ENCODE peak calls at places on chromosomes 13 and 19, in five cellular contexts. One of them, this sample, is unnamed.

GRCh38 chr13:111389621-111390521 is 69.4 kb downstream of the TEX29 start:
- DNase-seq in stomach: peak; percentile 21
- DNase-seq in IMR-90: no peak
- DNase-seq in lower leg skin: peak; percentile 72
- DNase-seq in psoas muscle: no peak
- DNase-seq in this sample: no peak

GRCh38 chr13:109835321-109835720 is 48.9 kb upstream of the IRS2 start:
- DNase-seq in stomach: no peak
- DNase-seq in IMR-90: peak; percentile 38
- DNase-seq in lower leg skin: no peak
- DNase-seq in psoas muscle: no peak
- DNase-seq in this sample: peak; percentile 12

GRCh38 chr19:43739836-43740235 is 14.9 kb downstream of the SMG9 start:
- DNase-seq in stomach: peak; percentile 67
- DNase-seq in IMR-90: no peak
- DNase-seq in lower leg skin: no peak
- DNase-seq in psoas muscle: no peak
- DNase-seq in this sample: no peak

GRCh38 chr13:104900186-104900817 is 1635.2 kb downstream of the EFNB2 start:
- DNase-seq in stomach: no peak
- DNase-seq in IMR-90: no peak
- DNase-seq in lower leg skin: no peak
- DNase-seq in psoas muscle: no peak
- DNase-seq in this sample: peak; percentile 2

GRCh38 chr13:37816276-37816675 is 53.3 kb downstream of the TRPC4 start:
- DNase-seq in stomach: no peak
- DNase-seq in IMR-90: no peak
- DNase-seq in lower leg skin: no peak
- DNase-seq in psoas muscle: no peak
- DNase-seq in this sample: peak; percentile 6

GRCh38 chr13:26133851-26134250 is 82.0 kb upstream of the SHISA2 start:
- DNase-seq in stomach: no peak
- DNase-seq in IMR-90: no peak
- DNase-seq in lower leg skin: no peak
- DNase-seq in psoas muscle: no peak
- DNase-seq in this sample: peak; percentile 1

GRCh38 chr13:112814905-112815585 is 125.2 kb downstream of the ATP11A start:
- DNase-seq in stomach: peak; percentile 27
- DNase-seq in IMR-90: peak; percentile 44
- DNase-seq in lower leg skin: peak; percentile 71
- DNase-seq in psoas muscle: no peak
- DNase-seq in this sample: no peak

GRCh38 chr13:27744861-27745260 is 47.4 kb upstream of the GSX1 start:
- DNase-seq in stomach: no peak
- DNase-seq in IMR-90: no peak
- DNase-seq in lower leg skin: no peak
- DNase-seq in psoas muscle: no peak
- DNase-seq in this sample: no peak

GRCh38 chr13:44930280-44930679 is 59.0 kb downstream of the NUFIP1 start:
- DNase-seq in stomach: no peak
- DNase-seq in IMR-90: no peak
- DNase-seq in lower leg skin: no peak
- DNase-seq in psoas muscle: no peak
- DNase-seq in this sample: no peak

GRCh38 chr13:36888645-36889044 is 31.4 kb downstream of the SMAD9 start:
- DNase-seq in stomach: no peak
- DNase-seq in IMR-90: no peak
- DNase-seq in lower leg skin: no peak
- DNase-seq in psoas muscle: no peak
- DNase-seq in this sample: no peak

GRCh38 chr13:47216176-47216822 is 319.4 kb upstream of the HTR2A start:
- DNase-seq in stomach: no peak
- DNase-seq in IMR-90: peak; percentile 57
- DNase-seq in lower leg skin: no peak
- DNase-seq in psoas muscle: no peak
- DNase-seq in this sample: peak; percentile 13

GRCh38 chr13:47226516-47226915 is 329.7 kb upstream of the HTR2A start:
- DNase-seq in stomach: no peak
- DNase-seq in IMR-90: peak; percentile 42
- DNase-seq in lower leg skin: no peak
- DNase-seq in psoas muscle: no peak
- DNase-seq in this sample: peak; percentile 15

GRCh38 chr13:47218611-47219010 is 321.8 kb upstream of the HTR2A start:
- DNase-seq in stomach: no peak
- DNase-seq in IMR-90: no peak
- DNase-seq in lower leg skin: no peak
- DNase-seq in psoas muscle: no peak
- DNase-seq in this sample: peak; percentile 48

GRCh38 chr13:47215741-47216140 is 318.9 kb upstream of the HTR2A start:
- DNase-seq in stomach: no peak
- DNase-seq in IMR-90: peak; percentile 87
- DNase-seq in lower leg skin: no peak
- DNase-seq in psoas muscle: no peak
- DNase-seq in this sample: peak; percentile 94

DNA sequence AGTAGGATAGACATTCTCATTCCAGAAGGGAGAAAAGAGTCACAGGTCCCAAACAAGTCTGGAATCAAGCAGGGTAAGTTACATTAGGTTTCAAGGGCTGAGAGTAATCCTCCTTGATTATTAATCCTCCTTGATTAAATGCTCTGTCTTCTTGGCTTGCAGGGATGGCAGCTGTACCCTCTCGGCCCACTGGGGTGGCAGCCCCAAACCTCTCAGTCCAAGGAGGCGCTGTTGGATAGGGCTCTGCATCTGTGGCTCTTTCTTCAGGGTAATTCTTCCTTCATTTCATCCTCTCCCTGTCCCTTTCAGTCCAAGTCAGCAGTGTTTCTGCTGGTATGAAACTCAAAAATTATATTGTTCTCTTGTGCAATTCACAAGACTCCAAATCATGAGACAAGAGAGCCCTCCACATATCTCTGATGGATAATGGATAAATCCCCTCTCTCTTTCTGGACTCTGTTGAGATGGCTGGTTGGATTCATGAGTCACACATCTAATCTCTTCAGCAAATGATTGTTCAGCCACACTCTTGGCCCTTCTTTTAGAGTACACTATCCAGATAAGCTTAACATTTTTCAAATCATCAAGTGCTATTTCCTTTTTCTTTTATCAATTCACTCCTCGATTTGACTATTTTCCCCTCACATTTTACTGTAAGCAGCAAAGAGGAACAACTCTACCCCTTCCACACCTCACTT is 323.7 kb upstream of the HTR2A start:
- DNase-seq in stomach: no peak
- DNase-seq in IMR-90: peak; percentile 23
- DNase-seq in lower leg skin: no peak
- DNase-seq in psoas muscle: no peak
- DNase-seq in this sample: no peak
- TF ChIP-seq CTCF in stomach: no peak
- TF ChIP-seq CTCF in IMR-90: no peak
- TF ChIP-seq CTCF in lower leg skin: no peak
- TF ChIP-seq CTCF in psoas muscle: no peak
- TF ChIP-seq CTCF in this sample: no peak

GRCh38 chr19:54481326-54481930 is 8.3 kb upstream of the CDC42EP5 start:
- DNase-seq in stomach: no peak
- DNase-seq in IMR-90: peak; percentile 33
- DNase-seq in lower leg skin: no peak
- DNase-seq in psoas muscle: no peak
- DNase-seq in this sample: peak; percentile 40
- H3K4me3 ChIP-seq in stomach: no peak overlapping the region
- H3K4me3 ChIP-seq in IMR-90: no peak overlapping the region
- H3K4me3 ChIP-seq in lower leg skin: no peak overlapping the region
- H3K4me3 ChIP-seq in psoas muscle: no peak overlapping the region
- H3K4me3 ChIP-seq in this sample: no peak overlapping the region

GRCh38 chr19:45161715-45162463 is 1.1 kb upstream of the NKPD1 start:
- DNase-seq in stomach: peak; percentile 56
- DNase-seq in IMR-90: peak; percentile 28
- DNase-seq in lower leg skin: no peak
- DNase-seq in psoas muscle: peak; percentile 76
- DNase-seq in this sample: peak; percentile 32
- TF ChIP-seq CTCF in stomach: no peak
- TF ChIP-seq CTCF in IMR-90: peak; percentile 64
- TF ChIP-seq CTCF in lower leg skin: no peak
- TF ChIP-seq CTCF in psoas muscle: peak; percentile 44
- TF ChIP-seq CTCF in this sample: peak; percentile 76

GRCh38 chr19:30222993-30223865 is 149.0 kb upstream of the ZNF536 start:
- DNase-seq in stomach: no peak
- DNase-seq in IMR-90: no peak
- DNase-seq in lower leg skin: no peak
- DNase-seq in psoas muscle: no peak
- DNase-seq in this sample: no peak

GRCh38 chr19:30225615-30226463 is 146.3 kb upstream of the ZNF536 start:
- DNase-seq in stomach: no peak
- DNase-seq in IMR-90: no peak
- DNase-seq in lower leg skin: no peak
- DNase-seq in psoas muscle: no peak
- DNase-seq in this sample: no peak

GRCh38 chr19:30223866-30224688 is 148.1 kb upstream of the ZNF536 start:
- DNase-seq in stomach: no peak
- DNase-seq in IMR-90: no peak
- DNase-seq in lower leg skin: no peak
- DNase-seq in psoas muscle: no peak
- DNase-seq in this sample: no peak

GRCh38 chr19:30226464-30227070 is 145.6 kb upstream of the ZNF536 start:
- DNase-seq in stomach: no peak
- DNase-seq in IMR-90: no peak
- DNase-seq in lower leg skin: no peak
- DNase-seq in psoas muscle: no peak
- DNase-seq in this sample: no peak

DNA sequence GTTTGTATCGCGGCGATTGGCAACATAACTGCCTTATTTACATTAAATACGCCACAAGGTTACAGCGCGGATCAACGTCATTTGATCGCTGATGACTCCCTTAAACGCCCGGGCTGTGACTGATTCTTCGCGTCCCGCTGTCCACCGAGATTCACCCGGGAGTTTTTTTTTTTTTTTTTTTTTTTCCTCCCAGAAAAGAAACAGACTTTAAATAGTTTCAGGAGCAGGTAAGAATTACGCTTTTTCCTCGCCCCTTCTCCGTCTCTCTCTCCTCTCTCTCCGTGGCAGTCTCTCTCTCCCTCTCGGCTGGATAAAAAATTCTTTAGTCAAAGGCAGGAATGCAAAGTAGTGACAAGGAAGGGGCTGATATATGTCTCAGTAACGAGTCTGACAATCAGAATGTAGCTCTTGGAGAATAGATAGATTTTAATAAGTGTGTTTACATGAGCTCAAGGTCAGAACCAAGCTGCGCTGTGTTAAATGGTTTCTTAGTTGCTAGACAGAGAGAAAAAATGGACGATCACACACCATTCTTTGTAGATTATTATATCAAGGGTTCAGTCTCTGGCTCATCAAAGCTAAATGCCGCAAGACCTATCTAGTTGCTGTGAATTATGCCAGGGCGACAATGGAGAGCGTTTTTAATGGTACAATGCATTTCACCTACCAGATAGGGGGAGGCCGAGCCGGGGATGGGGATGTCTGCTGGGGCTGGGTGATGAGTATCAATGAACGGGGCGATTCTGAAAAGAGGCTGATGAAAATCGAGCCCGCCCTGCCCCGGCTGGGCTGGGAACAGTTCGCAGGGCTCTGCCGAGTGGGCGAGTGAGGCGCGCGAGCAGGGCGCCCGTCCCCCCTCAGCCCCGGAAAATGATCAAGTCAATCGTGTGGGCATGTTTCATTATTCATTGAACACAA is 147.2 kb upstream of the ZNF536 start:
- DNase-seq in stomach: no peak
- DNase-seq in IMR-90: no peak
- DNase-seq in lower leg skin: no peak
- DNase-seq in psoas muscle: no peak
- DNase-seq in this sample: no peak
- H3K4me3 ChIP-seq in stomach: peak overlapping the region; percentile 51
- H3K4me3 ChIP-seq in IMR-90: no peak overlapping the region
- H3K4me3 ChIP-seq in lower leg skin: no peak overlapping the region
- H3K4me3 ChIP-seq in psoas muscle: peak overlapping the region; percentile 67
- H3K4me3 ChIP-seq in this sample: no peak overlapping the region

GRCh38 chr13:30017880-30018279 is 167.5 kb upstream of the UBL3 start:
- DNase-seq in stomach: no peak
- DNase-seq in IMR-90: no peak
- DNase-seq in lower leg skin: no peak
- DNase-seq in psoas muscle: no peak
- DNase-seq in this sample: no peak
- TF ChIP-seq CTCF in stomach: no peak
- TF ChIP-seq CTCF in IMR-90: no peak
- TF ChIP-seq CTCF in lower leg skin: no peak
- TF ChIP-seq CTCF in psoas muscle: no peak
- TF ChIP-seq CTCF in this sample: no peak

DNA sequence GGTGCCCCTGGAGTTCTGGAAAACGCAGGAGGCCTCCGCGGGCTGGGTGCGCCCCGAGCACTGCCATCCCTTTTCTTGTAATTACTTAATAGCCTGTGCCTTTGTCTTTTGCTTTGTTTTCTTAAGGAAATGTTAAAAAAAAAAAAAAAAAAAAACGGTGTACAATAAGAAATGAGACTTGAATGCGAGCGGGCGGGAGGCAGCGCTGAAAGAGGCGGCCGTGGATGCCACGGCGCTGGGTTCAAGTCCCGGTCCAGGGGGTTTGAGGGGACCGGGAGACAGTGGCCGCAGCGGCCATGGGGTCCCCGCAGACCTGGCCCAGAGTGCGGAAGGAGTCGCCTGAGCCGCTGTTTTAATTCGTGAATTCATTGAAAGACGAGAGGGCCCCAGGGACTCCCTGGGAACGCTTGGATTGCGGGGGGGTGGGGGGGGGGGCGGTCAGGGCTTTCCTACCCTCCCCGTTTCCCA is 349.1 kb upstream of the ARGLU1 start:
- DNase-seq in stomach: no peak
- DNase-seq in IMR-90: no peak
- DNase-seq in lower leg skin: no peak
- DNase-seq in psoas muscle: no peak
- DNase-seq in this sample: no peak
- H3K4me3 ChIP-seq in stomach: peak overlapping the region; percentile 67
- H3K4me3 ChIP-seq in IMR-90: peak overlapping the region; percentile 70
- H3K4me3 ChIP-seq in lower leg skin: peak overlapping the region; percentile 34
- H3K4me3 ChIP-seq in psoas muscle: peak overlapping the region; percentile 67
- H3K4me3 ChIP-seq in this sample: peak overlapping the region; percentile 63